ENCODE peak calls at places on chromosome 9, in four cellular contexts. Q is GM10248, S is A549, Y is HFFc6. R is an unnamed sample.

GRCh38 chr9:134655101-134655500 is 13.5 kb downstream of the COL5A1 start:
- DNase-seq in S (no peak), Q (no peak), Y (no peak), R (no peak)

GRCh38 chr9:38118862-38119435 is 49.9 kb upstream of the SHB start:
- DNase-seq in S (no peak), Q (no peak), Y (no peak), R (no peak)

GRCh38 chr9:85615792-85616191 is 126.0 kb downstream of the AGTPBP1 start:
- DNase-seq in Y (no peak), Q (no peak), S (no peak), R (no peak)

GRCh38 chr9:85872444-85872843 is 68.5 kb upstream of the NAA35 start:
- DNase-seq in Y (no peak), Q (no peak), S (no peak), R (no peak)

GRCh38 chr9:89436963-89437625 is 60.8 kb downstream of the SEMA4D start:
- DNase-seq in Q (no peak), S (no peak), Y (no peak), R (no peak)

GRCh38 chr9:35910613-35911488 is 1.6 kb downstream of the SPAAR start:
- DNase-seq in S (peak; percentile 82), Q (peak; percentile 51), Y (peak; percentile 39), R (peak; percentile 58)

GRCh38 chr9:71121275-71122168 is at the start of gene TRPM3:
- DNase-seq in Y (no peak), Q (no peak), S (no peak), R (no peak)

GRCh38 chr9:126033956-126034355 is 286.8 kb downstream of the PBX3 start:
- DNase-seq in Q (no peak), Y (no peak), S (no peak), R (no peak)

GRCh38 chr9:38212016-38212415 is 143.0 kb upstream of the SHB start:
- DNase-seq in Q (no peak), Y (no peak), S (no peak), R (no peak)

GRCh38 chr9:83583151-83584014 is 39.6 kb upstream of the IDNK start:
- DNase-seq in S (peak; percentile 55), Q (peak; percentile 40), Y (peak; percentile 56), R (peak; percentile 44)

GRCh38 chr9:109097156-109097555 is 22.6 kb downstream of the TMEM245 start:
- DNase-seq in Y (no peak), S (no peak), Q (no peak), R (no peak)

GRCh38 chr9:117184173-117184572 is 230.7 kb downstream of the ASTN2 start:
- DNase-seq in Y (no peak), Q (no peak), S (no peak), R (no peak)
- TF ChIP-seq CTCF in Y (no peak), Q (no peak), S (no peak), R (no peak)

GRCh38 chr9:136091582-136092352 is 3.3 kb downstream of the NACC2 start:
- DNase-seq in S (no peak), Y (no peak), Q (no peak), R (no peak)

GRCh38 chr9:136093331-136093986 is 1.6 kb downstream of the NACC2 start:
- DNase-seq in Q (no peak), S (peak; percentile 51), Y (no peak), R (no peak)

GRCh38 chr9:136093995-136094881 is 851 bp downstream of the NACC2 start:
- DNase-seq in S (peak; percentile 81), Q (no peak), Y (peak; percentile 40), R (no peak)

GRCh38 chr9:136092353-136092650 is 2.8 kb downstream of the NACC2 start:
- DNase-seq in S (no peak), Q (no peak), Y (no peak), R (no peak)

GRCh38 chr9:136092741-136093140 is 2.3 kb downstream of the NACC2 start:
- DNase-seq in Q (no peak), Y (no peak), S (no peak), R (no peak)
- TF ChIP-seq CTCF in Q (no peak), Y (no peak), S (peak; percentile 6), R (no peak)

GRCh38 chr9:88183798-88184495 is 45.7 kb upstream of the SPATA31C2 start:
- DNase-seq in Q (no peak), Y (no peak), S (no peak), R (no peak)
- TF ChIP-seq CTCF in Q (no peak), Y (no peak), S (no peak), R (no peak)

DNA sequence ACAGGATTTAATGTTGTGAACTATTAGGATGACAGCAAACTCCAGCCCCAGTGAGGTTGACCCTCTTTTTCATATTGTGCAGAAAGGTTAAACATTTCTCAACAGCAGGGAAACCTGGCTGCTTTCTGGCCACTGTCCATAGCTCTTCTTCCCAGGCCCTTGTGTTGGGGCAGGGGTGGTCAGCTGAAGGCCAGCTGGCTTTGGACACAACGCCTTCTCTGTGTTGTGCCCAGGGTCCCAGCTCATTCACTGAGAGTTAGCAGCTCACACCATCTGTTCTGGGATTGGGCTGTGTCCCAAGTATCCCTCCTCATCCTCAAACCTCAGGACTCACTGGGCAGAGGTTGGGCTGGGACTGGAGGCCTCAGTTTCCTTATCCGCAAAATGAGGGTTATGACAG is 1.3 kb downstream of the FGD3 start:
- DNase-seq in S (no peak), Q (no peak), Y (no peak), R (no peak)
- TF ChIP-seq CTCF in S (no peak), Q (no peak), Y (no peak), R (no peak)

GRCh38 chr9:93525476-93525875 is 50.9 kb upstream of the PHF2 start:
- DNase-seq in Y (no peak), Q (no peak), S (no peak), R (no peak)

GRCh38 chr9:93522736-93523135 is 53.6 kb upstream of the PHF2 start:
- DNase-seq in Q (no peak), Y (no peak), S (no peak), R (no peak)

GRCh38 chr9:93517331-93517730 is 59.1 kb upstream of the PHF2 start:
- DNase-seq in Q (no peak), S (no peak), Y (no peak), R (no peak)

GRCh38 chr9:93523518-93524144 is 52.8 kb upstream of the PHF2 start:
- DNase-seq in S (no peak), Y (no peak), Q (no peak), R (no peak)

GRCh38 chr9:93520523-93520922 is 55.9 kb upstream of the PHF2 start:
- DNase-seq in Q (no peak), S (peak; percentile 22), Y (no peak), R (no peak)
- TF ChIP-seq CTCF in Q (peak; percentile 18), S (no peak), Y (peak; percentile 13), R (no peak)

DNA sequence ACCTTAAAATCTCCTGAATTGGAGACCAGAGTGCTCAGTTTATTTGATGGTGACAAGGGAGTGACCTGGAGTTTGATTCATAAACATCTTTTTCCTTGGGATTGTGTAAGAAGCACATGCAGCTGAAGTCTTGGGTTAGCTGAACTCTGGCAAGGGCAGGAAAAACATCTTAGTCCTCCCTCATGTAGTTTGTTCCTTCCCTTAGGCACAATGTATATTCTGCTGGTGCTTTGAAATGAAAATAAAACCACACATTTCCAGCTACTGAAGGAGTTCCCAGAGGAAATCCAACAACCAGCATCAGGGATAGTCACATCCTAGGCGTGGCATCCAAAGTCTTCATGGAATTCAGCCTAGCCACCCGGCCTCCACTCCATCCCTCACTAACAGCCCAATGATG is 95.2 kb upstream of the PAPPA start:
- DNase-seq in Y (no peak), Q (no peak), S (peak; percentile 13), R (no peak)
- TF ChIP-seq CTCF in Y (no peak), Q (no peak), S (no peak), R (no peak)

GRCh38 chr9:120916573-120916972 is 10.0 kb downstream of the TRAF1 start:
- DNase-seq in S (no peak), Y (peak; percentile 35), Q (no peak), R (no peak)
- TF ChIP-seq CTCF in S (no peak), Y (peak; percentile 41), Q (no peak), R (no peak)

GRCh38 chr9:77981332-77981731 is 50.3 kb downstream of the GNAQ start:
- DNase-seq in Y (peak; percentile 72), Q (no peak), S (peak; percentile 66), R (no peak)
- TF ChIP-seq CTCF in Y (peak; percentile 14), Q (no peak), S (no peak), R (no peak)